ENCODE peak calls at places on chromosomes 7 and 10, in seven cellular contexts. K is A549, U is caudate nucleus, D is HepG2, C is GM23338, Y is mesendoderm, S is aorta. P is an unnamed sample.

GRCh38 chr10:73648975-73649829 is 6.6 kb downstream of the SYNPO2L start:
- DNase-seq in K (no peak), U (peak; percentile 28), D (peak; percentile 41), C (peak; percentile 17), Y (peak; percentile 97), S (no peak), P (no peak)

GRCh38 chr7:44116087-44116788 is 7.1 kb downstream of the POLD2 start:
- DNase-seq in K (no peak), U (no peak), D (no peak), C (no peak), Y (no peak), S (peak; percentile 75), P (no peak)

GRCh38 chr7:17144313-17144712 is 154.1 kb upstream of the AHR start:
- DNase-seq in K (peak; percentile 40), U (no peak), D (no peak), C (no peak), Y (no peak), S (no peak), P (no peak)

GRCh38 chr10:63700935-63701263 is 179.7 kb downstream of the REEP3 start:
- DNase-seq in K (no peak), U (no peak), D (no peak), C (no peak), Y (no peak), S (no peak), P (no peak)

GRCh38 chr7:155213385-155213784 is 84.3 kb upstream of the INSIG1 start:
- DNase-seq in K (no peak), U (no peak), D (no peak), C (no peak), Y (no peak), S (peak; percentile 73), P (no peak)

GRCh38 chr7:159030490-159031134 is 114.1 kb downstream of the VIPR2 start:
- DNase-seq in K (peak; percentile 83), U (no peak), D (peak; percentile 46), C (peak; percentile 90), Y (peak; percentile 75), S (peak; percentile 89), P (no peak)

GRCh38 chr7:18086165-18087030 is 58.8 kb upstream of the PRPS1L1 start:
- DNase-seq in K (peak; percentile 18), U (no peak), D (no peak), C (peak; percentile 59), Y (peak; percentile 34), S (peak; percentile 89), P (no peak)

GRCh38 chr10:3146289-3146688 is 26.3 kb downstream of the PITRM1 start:
- DNase-seq in K (no peak), U (no peak), D (no peak), C (no peak), Y (no peak), S (no peak), P (no peak)

GRCh38 chr10:86693721-86694369 is 25.5 kb downstream of the LDB3 start:
- DNase-seq in K (peak; percentile 61), U (no peak), D (peak; percentile 19), C (peak; percentile 87), Y (peak; percentile 65), S (peak; percentile 78), P (no peak)

GRCh38 chr7:151552352-151553028 is 32.8 kb upstream of the RHEB start:
- DNase-seq in K (no peak), U (no peak), D (no peak), C (no peak), Y (peak; percentile 17), S (no peak), P (peak; percentile 54)

GRCh38 chr10:97858001-97858439 is 8.4 kb downstream of the GOLGA7B start:
- DNase-seq in K (no peak), U (no peak), D (no peak), C (no peak), Y (peak; percentile 88), S (no peak), P (no peak)

GRCh38 chr10:124122211-124122610 is 28.8 kb upstream of the CHST15 start:
- DNase-seq in K (no peak), U (no peak), D (no peak), C (no peak), Y (no peak), S (peak; percentile 61), P (no peak)

DNA sequence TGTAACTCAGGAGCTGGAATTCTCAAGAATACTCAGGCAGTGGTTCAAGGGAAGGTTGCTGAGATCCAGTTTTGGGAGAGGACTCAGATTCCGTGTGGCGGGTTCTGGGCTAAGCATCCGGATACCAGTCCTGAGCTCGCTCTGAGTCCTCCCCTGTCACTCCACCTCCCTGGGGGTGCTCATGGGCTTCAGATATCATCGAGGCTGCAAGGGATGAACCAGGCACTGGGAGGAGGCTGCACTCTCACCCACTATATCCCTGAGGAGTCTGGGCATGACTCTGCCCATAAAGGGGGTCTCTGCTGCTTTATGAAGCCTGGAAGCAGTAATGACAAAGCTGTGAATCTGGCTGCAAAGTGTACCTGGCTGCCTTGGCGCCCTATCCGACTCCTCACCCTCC is 188.5 kb downstream of the TNS3 start:
- DNase-seq in K (no peak), U (no peak), D (no peak), C (no peak), Y (no peak), S (peak; percentile 43), P (no peak)
- H3K27ac ChIP-seq in K (no peak overlapping the region), U (no peak overlapping the region), D (no peak overlapping the region), C (no peak overlapping the region), Y (no peak overlapping the region), S (no peak overlapping the region), P (no peak overlapping the region)

DNA sequence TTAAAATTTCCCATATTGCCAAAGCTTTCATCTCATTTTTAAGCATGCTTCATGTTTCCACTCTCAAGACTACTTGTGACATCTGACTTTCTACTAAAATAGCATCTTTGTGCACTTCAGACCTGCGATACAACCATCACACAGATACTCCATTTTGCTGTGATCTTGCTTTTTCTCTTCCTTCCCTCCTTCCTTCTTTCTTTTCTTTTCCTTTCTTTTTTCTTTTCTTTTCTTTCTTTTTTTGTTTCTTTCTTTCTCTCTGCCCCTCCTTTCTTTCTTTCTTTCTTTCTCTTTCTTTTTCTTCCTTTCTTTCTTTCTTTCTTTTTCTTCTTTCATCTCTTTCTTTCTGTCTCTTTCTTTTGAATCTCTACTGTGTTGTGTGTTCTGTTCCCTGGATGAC is 194.0 kb upstream of the KCND2 start:
- DNase-seq in K (no peak), U (no peak), D (no peak), C (no peak), Y (no peak), S (no peak), P (no peak)
- H3K27ac ChIP-seq in K (no peak overlapping the region), U (no peak overlapping the region), D (no peak overlapping the region), C (no peak overlapping the region), Y (no peak overlapping the region), S (no peak overlapping the region), P (no peak overlapping the region)

GRCh38 chr10:102409604-102410426 is 8.8 kb downstream of the PSD start:
- DNase-seq in K (no peak), U (no peak), D (no peak), C (peak; percentile 64), Y (no peak), S (no peak), P (no peak)
- H3K27ac ChIP-seq in K (peak overlapping the region; percentile 58), U (peak overlapping the region; percentile 75), D (no peak overlapping the region), C (no peak overlapping the region), Y (no peak overlapping the region), S (no peak overlapping the region), P (no peak overlapping the region)

GRCh38 chr10:117004627-117005453 is at the start of gene SHTN1:
- DNase-seq in K (peak; percentile 75), U (peak; percentile 71), D (peak; percentile 70), C (peak; percentile 72), Y (peak; percentile 82), S (peak; percentile 89), P (peak; percentile 31)

GRCh38 chr10:117002206-117002605 is 2.8 kb downstream of the SHTN1 start:
- DNase-seq in K (no peak), U (no peak), D (no peak), C (no peak), Y (no peak), S (no peak), P (no peak)

GRCh38 chr10:117004238-117004626 is 755 bp downstream of the SHTN1 start:
- DNase-seq in K (no peak), U (no peak), D (no peak), C (no peak), Y (no peak), S (no peak), P (no peak)

GRCh38 chr10:117001144-117001543 is 3.8 kb downstream of the SHTN1 start:
- DNase-seq in K (no peak), U (no peak), D (no peak), C (no peak), Y (no peak), S (no peak), P (no peak)

DNA sequence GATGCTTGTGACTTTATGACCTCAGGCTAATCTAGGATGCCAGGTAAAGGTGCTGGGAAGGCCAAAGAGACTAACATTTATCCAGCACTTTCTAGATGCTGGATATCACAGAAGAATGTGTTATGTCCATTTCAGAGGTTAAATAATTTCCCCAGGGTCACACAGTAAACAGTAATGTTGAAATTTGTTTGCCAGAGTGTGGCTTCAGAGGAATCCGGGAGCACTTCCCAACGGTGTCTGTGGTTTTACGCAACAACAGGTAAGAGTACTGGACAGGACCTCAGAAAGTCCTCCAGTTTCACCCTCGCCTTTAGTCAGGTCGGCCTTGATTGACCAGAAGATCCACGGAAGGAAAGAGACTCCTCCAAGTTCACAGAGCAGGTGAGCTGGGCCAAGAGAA is 1.7 kb downstream of the SHTN1 start:
- DNase-seq in K (no peak), U (no peak), D (peak; percentile 81), C (no peak), Y (no peak), S (no peak), P (no peak)
- H3K27ac ChIP-seq in K (peak overlapping the region; percentile 99), U (peak overlapping the region; percentile 82), D (peak overlapping the region; percentile 43), C (no peak overlapping the region), Y (no peak overlapping the region), S (no peak overlapping the region), P (no peak overlapping the region)

GRCh38 chr7:77933394-77933793 is 134.8 kb downstream of the PHTF2 start:
- DNase-seq in K (peak; percentile 20), U (no peak), D (no peak), C (no peak), Y (peak; percentile 6), S (no peak), P (no peak)
- H3K27ac ChIP-seq in K (no peak overlapping the region), U (no peak overlapping the region), D (no peak overlapping the region), C (no peak overlapping the region), Y (no peak overlapping the region), S (no peak overlapping the region), P (no peak overlapping the region)

DNA sequence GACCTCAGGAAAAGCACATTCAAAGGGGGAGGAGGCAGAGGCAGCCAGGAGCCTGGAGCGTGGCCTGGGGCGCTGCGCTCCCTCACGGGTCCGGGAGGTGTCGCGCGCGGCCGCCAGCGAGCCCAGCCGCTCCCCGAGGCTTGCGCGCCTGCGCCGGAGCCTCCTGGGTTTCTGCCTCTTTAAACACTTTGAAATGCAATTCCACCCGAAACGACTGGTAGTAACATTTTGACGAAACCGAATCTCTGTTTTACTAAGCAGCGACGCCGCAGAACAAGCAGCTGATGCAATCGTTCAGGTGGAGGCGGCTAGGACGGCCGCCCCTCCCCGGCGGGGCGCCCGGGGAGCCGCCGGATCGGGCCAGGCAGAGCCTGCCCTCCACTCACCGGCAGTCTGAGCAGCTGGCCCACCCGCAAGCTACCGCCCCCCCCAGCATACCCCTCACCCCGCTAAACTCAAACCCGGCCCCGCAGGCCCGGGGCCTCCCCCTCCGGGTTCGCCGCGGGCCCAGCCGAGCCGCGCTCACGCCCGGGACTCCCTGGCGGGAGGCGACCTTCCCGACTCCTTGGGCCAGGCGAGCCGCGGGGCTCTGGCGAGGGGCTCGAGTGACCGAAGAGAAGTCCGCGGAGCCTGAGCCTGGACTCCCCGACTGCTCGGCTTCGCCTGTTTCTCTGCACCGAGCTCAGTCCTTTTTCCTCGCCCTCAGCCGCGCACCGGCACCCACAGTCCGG is 3.3 kb downstream of the MKX start:
- DNase-seq in K (peak; percentile 38), U (peak; percentile 65), D (peak; percentile 41), C (peak; percentile 89), Y (peak; percentile 91), S (peak; percentile 94), P (no peak)
- H3K27ac ChIP-seq in K (peak overlapping the region; percentile 84), U (peak overlapping the region; percentile 11), D (no peak overlapping the region), C (no peak overlapping the region), Y (no peak overlapping the region), S (peak overlapping the region; percentile 87), P (peak overlapping the region; percentile 91)

P was measured in epithelial cell of prostate.